ENCODE peak calls at places on chromosomes 16 and 17, in five cellular contexts. One of them, this sample, is unnamed.

GRCh38 chr16:6940968-6941367 is 391.7 kb upstream of the RBFOX1 start:
- DNase-seq in PC-3: no peak
- DNase-seq in HCT116: no peak
- DNase-seq in GM23338: no peak
- DNase-seq in GM23248: no peak
- DNase-seq in this sample: no peak

GRCh38 chr16:88387941-88388627 is 5.3 kb downstream of the ZNF469 start:
- DNase-seq in PC-3: peak; percentile 81
- DNase-seq in GM23338: peak; percentile 32
- DNase-seq in HCT116: no peak
- DNase-seq in GM23248: peak; percentile 42
- DNase-seq in this sample: no peak

GRCh38 chr17:55783684-55784245 is 32.9 kb downstream of the PCTP start:
- DNase-seq in GM23248: peak; percentile 76
- DNase-seq in GM23338: no peak
- DNase-seq in HCT116: no peak
- DNase-seq in PC-3: no peak
- DNase-seq in this sample: no peak

GRCh38 chr17:78164748-78165607 is 3.4 kb upstream of the SYNGR2 start:
- DNase-seq in PC-3: no peak
- DNase-seq in HCT116: no peak
- DNase-seq in GM23338: no peak
- DNase-seq in GM23248: no peak
- DNase-seq in this sample: no peak

GRCh38 chr17:5563451-5563850 is 20.9 kb downstream of the NLRP1 start:
- DNase-seq in HCT116: no peak
- DNase-seq in PC-3: no peak
- DNase-seq in GM23338: no peak
- DNase-seq in GM23248: peak; percentile 64
- DNase-seq in this sample: no peak

GRCh38 chr16:1839554-1839953 is 12.5 kb downstream of the FAHD1 start:
- DNase-seq in HCT116: no peak
- DNase-seq in GM23338: peak; percentile 41
- DNase-seq in PC-3: no peak
- DNase-seq in GM23248: peak; percentile 54
- DNase-seq in this sample: no peak

GRCh38 chr17:3535253-3535995 is 22.2 kb downstream of the TRPV3 start:
- DNase-seq in HCT116: peak; percentile 76
- DNase-seq in PC-3: peak; percentile 77
- DNase-seq in GM23338: peak; percentile 91
- DNase-seq in GM23248: peak; percentile 90
- DNase-seq in this sample: peak; percentile 25

GRCh38 chr17:67492251-67492740 is 115.2 kb downstream of the PITPNC1 start:
- DNase-seq in HCT116: no peak
- DNase-seq in GM23248: no peak
- DNase-seq in PC-3: no peak
- DNase-seq in GM23338: no peak
- DNase-seq in this sample: no peak

GRCh38 chr17:39765766-39766165 is 28.0 kb downstream of the GRB7 start:
- DNase-seq in GM23338: no peak
- DNase-seq in HCT116: no peak
- DNase-seq in GM23248: no peak
- DNase-seq in PC-3: no peak
- DNase-seq in this sample: no peak

GRCh38 chr16:52578007-52578828 is 31.3 kb upstream of the TOX3 start:
- DNase-seq in PC-3: no peak
- DNase-seq in HCT116: no peak
- DNase-seq in GM23248: no peak
- DNase-seq in GM23338: no peak
- DNase-seq in this sample: no peak

GRCh38 chr16:15556130-15556529 is 86.8 kb downstream of the MARF1 start:
- DNase-seq in PC-3: no peak
- DNase-seq in HCT116: no peak
- DNase-seq in GM23248: no peak
- DNase-seq in GM23338: no peak
- DNase-seq in this sample: no peak

GRCh38 chr17:4394208-4395110 is 28.0 kb upstream of the UBE2G1 start:
- DNase-seq in GM23338: no peak
- DNase-seq in GM23248: no peak
- DNase-seq in PC-3: peak; percentile 59
- DNase-seq in HCT116: no peak
- DNase-seq in this sample: no peak

DNA sequence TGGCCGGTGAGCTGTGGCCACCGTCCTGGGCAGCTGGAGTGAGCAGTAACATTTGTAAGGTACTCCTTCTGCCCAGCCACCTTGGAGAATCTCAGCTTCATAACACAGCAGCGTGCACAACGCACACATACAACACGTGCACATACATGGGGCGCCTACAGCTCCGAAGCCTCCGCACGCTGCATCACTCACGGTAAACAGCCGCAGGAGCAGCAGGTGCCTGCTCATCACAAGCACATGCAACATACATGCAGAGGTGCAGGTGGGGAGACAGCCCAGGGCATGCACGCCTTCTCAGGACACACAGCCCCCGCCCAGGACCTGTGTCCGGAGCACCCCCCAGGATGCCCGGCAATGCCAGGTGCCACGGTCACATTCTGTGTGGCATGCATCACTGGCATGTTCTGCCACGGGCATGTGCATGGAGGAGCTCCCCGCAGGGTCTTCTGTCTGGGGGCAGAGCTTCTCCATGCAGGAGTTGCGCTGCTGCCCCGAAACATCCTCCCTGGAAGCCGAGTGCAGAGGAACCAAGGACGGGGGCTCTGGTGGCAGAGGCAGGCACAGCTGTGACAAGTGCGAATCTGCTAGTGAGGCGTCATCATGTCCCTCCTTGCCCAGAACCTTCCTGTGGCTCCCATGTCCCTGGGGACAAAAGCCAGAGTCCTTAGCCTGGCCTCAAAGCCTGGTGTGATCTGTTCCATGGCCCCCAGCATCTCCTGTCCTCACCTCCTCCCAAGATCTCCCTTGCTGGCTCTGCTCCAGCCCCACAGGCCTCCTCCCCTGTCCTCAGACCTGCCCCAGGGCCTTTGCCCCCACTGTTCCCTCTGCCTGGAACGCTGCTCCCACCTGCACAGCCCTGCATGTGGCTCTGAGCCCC is 184.0 kb upstream of the GSE1 start:
- DNase-seq in HCT116: no peak
- DNase-seq in GM23248: no peak
- DNase-seq in PC-3: no peak
- DNase-seq in GM23338: no peak
- DNase-seq in this sample: no peak
- TF ChIP-seq EZH2phosphoT487 in HCT116: no peak
- TF ChIP-seq EZH2phosphoT487 in GM23248: no peak
- TF ChIP-seq EZH2phosphoT487 in PC-3: no peak
- TF ChIP-seq EZH2phosphoT487 in GM23338: no peak
- TF ChIP-seq EZH2phosphoT487 in this sample: no peak

GRCh38 chr16:48279199-48279598 is 31.9 kb upstream of the ABCC11 start:
- DNase-seq in GM23248: no peak
- DNase-seq in PC-3: no peak
- DNase-seq in GM23338: peak; percentile 29
- DNase-seq in HCT116: no peak
- DNase-seq in this sample: no peak

GRCh38 chr16:48272837-48273421 is 25.6 kb upstream of the ABCC11 start:
- DNase-seq in HCT116: no peak
- DNase-seq in PC-3: no peak
- DNase-seq in GM23338: no peak
- DNase-seq in GM23248: no peak
- DNase-seq in this sample: no peak

GRCh38 chr16:48274476-48274875 is 27.1 kb upstream of the ABCC11 start:
- DNase-seq in PC-3: no peak
- DNase-seq in GM23248: no peak
- DNase-seq in GM23338: no peak
- DNase-seq in HCT116: no peak
- DNase-seq in this sample: no peak

GRCh38 chr16:48277158-48277557 is 29.8 kb upstream of the ABCC11 start:
- DNase-seq in GM23248: no peak
- DNase-seq in HCT116: no peak
- DNase-seq in PC-3: no peak
- DNase-seq in GM23338: no peak
- DNase-seq in this sample: no peak

GRCh38 chr16:48276102-48276501 is 28.8 kb upstream of the ABCC11 start:
- DNase-seq in GM23248: no peak
- DNase-seq in PC-3: no peak
- DNase-seq in GM23338: no peak
- DNase-seq in HCT116: no peak
- DNase-seq in this sample: no peak
- H3K36me3 ChIP-seq in GM23248: peaks cover 28% of the 10 kb centered on the region
- H3K36me3 ChIP-seq in PC-3: peaks cover 16% of the 10 kb centered on the region
- H3K36me3 ChIP-seq in GM23338: no peaks in the 10 kb centered on the region
- H3K36me3 ChIP-seq in HCT116: no peaks in the 10 kb centered on the region
- H3K36me3 ChIP-seq in this sample: no peaks in the 10 kb centered on the region

DNA sequence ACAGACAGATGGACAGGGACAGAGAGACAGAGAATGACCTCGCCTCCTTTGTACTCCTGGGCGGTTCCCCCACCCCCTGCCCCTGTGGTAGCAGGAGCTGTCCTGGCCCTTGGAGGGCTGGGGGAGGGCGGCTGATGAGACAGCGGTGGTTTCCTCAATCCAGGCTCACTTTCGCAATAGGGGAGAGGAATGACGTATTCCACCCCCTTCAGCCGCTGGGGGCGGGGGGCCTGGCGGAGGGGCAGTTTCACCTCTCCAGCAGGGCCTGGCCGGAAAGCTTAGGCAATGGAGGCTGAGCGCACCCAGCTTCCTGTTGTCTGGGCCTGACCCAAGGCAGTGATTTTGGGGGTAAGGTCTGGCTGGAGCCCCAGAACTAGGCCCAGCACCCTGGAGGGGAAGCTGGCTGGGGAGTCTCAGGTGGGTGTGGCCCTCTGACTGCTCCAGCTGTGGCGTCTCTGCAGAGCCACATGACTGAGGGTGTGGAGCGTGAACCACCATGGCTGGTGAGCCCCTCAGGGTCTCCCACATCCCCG is 7.4 kb downstream of the FMNL1 start:
- DNase-seq in PC-3: peak; percentile 77
- DNase-seq in HCT116: no peak
- DNase-seq in GM23338: peak; percentile 64
- DNase-seq in GM23248: peak; percentile 96
- DNase-seq in this sample: peak; percentile 67
- H3K4me2 ChIP-seq in PC-3: peak overlapping the region; percentile 54
- H3K4me2 ChIP-seq in HCT116: peak overlapping the region; percentile 68
- H3K4me2 ChIP-seq in GM23338: peak overlapping the region; percentile 26
- H3K4me2 ChIP-seq in GM23248: peak overlapping the region; percentile 57
- H3K4me2 ChIP-seq in this sample: peak overlapping the region; percentile 98

GRCh38 chr16:86985656-86986030 is 331.5 kb downstream of the C16orf95 start:
- DNase-seq in GM23338: no peak
- DNase-seq in HCT116: no peak
- DNase-seq in GM23248: no peak
- DNase-seq in PC-3: no peak
- DNase-seq in this sample: no peak
- TF ChIP-seq EZH2phosphoT487 in GM23338: no peak
- TF ChIP-seq EZH2phosphoT487 in HCT116: no peak
- TF ChIP-seq EZH2phosphoT487 in GM23248: no peak
- TF ChIP-seq EZH2phosphoT487 in PC-3: no peak
- TF ChIP-seq EZH2phosphoT487 in this sample: no peak

DNA sequence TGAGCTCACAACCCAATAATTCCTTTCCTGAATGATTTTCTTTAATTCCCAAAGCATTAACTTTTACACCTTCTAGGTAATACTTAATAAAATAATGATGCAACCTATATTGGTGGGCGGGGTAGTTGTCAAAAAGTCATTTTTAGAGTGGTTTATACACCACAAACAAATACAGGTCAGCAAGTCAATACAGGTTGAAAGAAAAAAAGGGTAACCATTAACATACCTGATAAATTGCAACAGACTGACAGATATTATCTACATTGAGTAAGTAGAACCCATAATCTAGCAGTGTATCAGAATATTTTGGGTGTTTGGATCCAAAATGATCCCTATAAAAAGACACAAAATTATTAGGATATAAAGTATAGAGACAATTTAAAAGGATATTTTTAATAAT is 39.3 kb downstream of the CHCT1 start:
- DNase-seq in GM23248: no peak
- DNase-seq in GM23338: no peak
- DNase-seq in HCT116: no peak
- DNase-seq in PC-3: no peak
- DNase-seq in this sample: no peak
- H3K36me3 ChIP-seq in GM23248: peaks cover 84% of the 10 kb centered on the region
- H3K36me3 ChIP-seq in GM23338: peaks cover 17% of the 10 kb centered on the region
- H3K36me3 ChIP-seq in HCT116: peaks cover 34% of the 10 kb centered on the region
- H3K36me3 ChIP-seq in PC-3: peaks cover 37% of the 10 kb centered on the region
- H3K36me3 ChIP-seq in this sample: peaks cover 85% of the 10 kb centered on the region

GRCh38 chr16:12920739-12921138 is 19.3 kb downstream of the SHISA9 start:
- DNase-seq in HCT116: no peak
- DNase-seq in GM23248: no peak
- DNase-seq in PC-3: no peak
- DNase-seq in GM23338: no peak
- DNase-seq in this sample: no peak

GRCh38 chr16:12917246-12917645 is 15.8 kb downstream of the SHISA9 start:
- DNase-seq in PC-3: no peak
- DNase-seq in HCT116: no peak
- DNase-seq in GM23248: no peak
- DNase-seq in GM23338: no peak
- DNase-seq in this sample: no peak

GRCh38 chr16:12917653-12918052 is 16.3 kb downstream of the SHISA9 start:
- DNase-seq in GM23248: no peak
- DNase-seq in PC-3: no peak
- DNase-seq in HCT116: no peak
- DNase-seq in GM23338: peak; percentile 48
- DNase-seq in this sample: no peak
- H3K4me2 ChIP-seq in GM23248: no peak overlapping the region
- H3K4me2 ChIP-seq in PC-3: no peak overlapping the region
- H3K4me2 ChIP-seq in HCT116: no peak overlapping the region
- H3K4me2 ChIP-seq in GM23338: peak overlapping the region; percentile 2
- H3K4me2 ChIP-seq in this sample: no peak overlapping the region

GRCh38 chr16:3149630-3150345 is 15.0 kb downstream of the ZNF213 start:
- DNase-seq in GM23248: peak; percentile 78
- DNase-seq in PC-3: peak; percentile 44
- DNase-seq in GM23338: peak; percentile 89
- DNase-seq in HCT116: no peak
- DNase-seq in this sample: peak; percentile 80

GRCh38 chr16:3152273-3153076 is 17.6 kb downstream of the ZNF213 start:
- DNase-seq in GM23248: peak; percentile 87
- DNase-seq in HCT116: peak; percentile 89
- DNase-seq in PC-3: peak; percentile 96
- DNase-seq in GM23338: peak; percentile 96
- DNase-seq in this sample: peak; percentile 82

GRCh38 chr16:3153077-3153368 is 18.2 kb downstream of the ZNF213 start:
- DNase-seq in HCT116: no peak
- DNase-seq in PC-3: no peak
- DNase-seq in GM23338: no peak
- DNase-seq in GM23248: no peak
- DNase-seq in this sample: no peak

GRCh38 chr16:3150346-3151218 is 15.8 kb downstream of the ZNF213 start:
- DNase-seq in GM23338: peak; percentile 98
- DNase-seq in PC-3: peak; percentile 99
- DNase-seq in GM23248: peak; percentile 99
- DNase-seq in HCT116: peak; percentile 92
- DNase-seq in this sample: peak; percentile 97

GRCh38 chr16:3152022-3152272 is 17.1 kb downstream of the ZNF213 start:
- DNase-seq in GM23248: no peak
- DNase-seq in HCT116: no peak
- DNase-seq in PC-3: no peak
- DNase-seq in GM23338: no peak
- DNase-seq in this sample: no peak
- TF ChIP-seq EZH2phosphoT487 in GM23248: no peak
- TF ChIP-seq EZH2phosphoT487 in HCT116: no peak
- TF ChIP-seq EZH2phosphoT487 in PC-3: no peak
- TF ChIP-seq EZH2phosphoT487 in GM23338: no peak
- TF ChIP-seq EZH2phosphoT487 in this sample: no peak

This sample was measured in OCI-LY7.